ENCODE peak calls at places on chromosomes 16 and 17, in six cellular contexts. E is fibroblast of the aortic adventitia, J is IMR-90, F is neural progenitor cell, K is cardiac fibroblast, Q is MCF 10A. R is an unnamed sample.

GRCh38 chr16:19583665-19584300 is 28.3 kb downstream of the VPS35L start:
- DNase-seq in J (peak), Q (peak), F (peak), K (peak), E (peak), R (no peak)

GRCh38 chr16:57979006-57979585 is 8.2 kb upstream of the CNGB1 start:
- DNase-seq in Q (no peak), F (no peak), J (no peak), K (no peak), E (no peak), R (no peak)

GRCh38 chr16:25568991-25569390 is 122.8 kb upstream of the HS3ST4 start:
- DNase-seq in Q (peak), J (no peak), K (no peak), E (no peak), F (no peak), R (no peak)

GRCh38 chr16:50631249-50631984 is 49.7 kb downstream of the SNX20 start:
- DNase-seq in Q (no peak), J (no peak), F (no peak), E (no peak), K (no peak), R (no peak)

GRCh38 chr16:6827931-6828330 is 504.7 kb upstream of the RBFOX1 start:
- DNase-seq in Q (no peak), J (no peak), F (no peak), K (no peak), E (no peak), R (no peak)

GRCh38 chr16:89561195-89562026 is 929 bp downstream of the RPL13 start:
- DNase-seq in Q (no peak), E (no peak), K (no peak), F (no peak), J (no peak), R (no peak)

GRCh38 chr16:89319883-89320716 is 102.6 kb downstream of the ZNF778 start:
- DNase-seq in E (peak), K (peak), F (no peak), Q (peak), J (peak), R (no peak)

GRCh38 chr17:80511222-80512180 is 33.1 kb upstream of the RPTOR start:
- DNase-seq in F (peak), J (no peak), K (no peak), Q (no peak), E (no peak), R (no peak)

GRCh38 chr17:82384730-82385429 is 13.3 kb downstream of the UTS2R start:
- DNase-seq in K (no peak), Q (peak), E (peak), J (peak), F (no peak), R (no peak)

DNA sequence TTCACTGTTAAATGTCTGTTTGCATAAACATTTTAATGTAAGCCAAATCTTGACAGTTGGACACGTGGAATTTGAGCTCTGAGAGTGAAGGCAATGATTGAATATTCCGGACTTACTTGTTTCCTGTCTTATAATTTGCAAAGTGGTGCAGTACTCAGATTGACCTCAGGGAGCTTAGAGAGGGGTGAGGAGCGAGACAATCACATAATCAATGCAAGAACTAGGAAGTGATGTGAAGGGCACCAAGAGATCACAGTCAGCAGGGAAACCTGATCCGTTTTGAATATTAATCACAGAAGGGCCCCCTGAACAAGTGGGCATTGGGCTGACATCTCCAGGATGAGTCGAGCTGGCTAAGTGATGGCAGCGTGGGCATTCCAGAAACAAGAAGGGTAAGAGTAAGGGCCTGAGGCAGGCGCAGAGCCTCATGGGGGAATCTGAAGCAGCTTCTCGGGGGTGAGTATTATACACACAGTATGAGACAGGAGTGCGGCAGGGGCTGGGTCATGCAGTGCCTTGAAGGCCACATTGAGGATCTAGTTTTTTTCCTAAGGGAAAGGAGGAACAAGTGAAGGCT is 26.1 kb downstream of the TEX2 start:
- DNase-seq in E (no peak), J (no peak), K (no peak), Q (no peak), F (peak), R (no peak)
- TF ChIP-seq CTCF in E (peak), J (peak), K (no peak), Q (no peak), F (peak), R (peak)

GRCh38 chr16:81723098-81723723 is 55.9 kb upstream of the PLCG2 start:
- DNase-seq in K (peak), F (peak), J (peak), Q (peak), E (peak), R (peak)
- TF ChIP-seq CTCF in K (peak), F (peak), J (peak), Q (peak), E (peak), R (peak)

GRCh38 chr17:66192378-66192687 is 400 bp upstream of the CEP112 start:
- DNase-seq in K (no peak), F (no peak), J (no peak), E (no peak), Q (no peak), R (no peak)
- TF ChIP-seq CTCF in K (no peak), F (no peak), J (no peak), E (no peak), Q (no peak), R (no peak)

GRCh38 chr16:28218109-28218508 is 6.3 kb upstream of the XPO6 start:
- DNase-seq in J (peak), K (peak), F (peak), Q (peak), E (peak), R (peak)
- TF ChIP-seq CTCF in J (peak), K (peak), F (peak), Q (peak), E (peak), R (peak)

GRCh38 chr17:45451131-45451530 is 18.5 kb upstream of the ARHGAP27 start:
- DNase-seq in Q (no peak), J (no peak), F (no peak), E (no peak), K (no peak), R (no peak)
- TF ChIP-seq CTCF in Q (no peak), J (no peak), F (peak), E (no peak), K (peak), R (peak)

DNA sequence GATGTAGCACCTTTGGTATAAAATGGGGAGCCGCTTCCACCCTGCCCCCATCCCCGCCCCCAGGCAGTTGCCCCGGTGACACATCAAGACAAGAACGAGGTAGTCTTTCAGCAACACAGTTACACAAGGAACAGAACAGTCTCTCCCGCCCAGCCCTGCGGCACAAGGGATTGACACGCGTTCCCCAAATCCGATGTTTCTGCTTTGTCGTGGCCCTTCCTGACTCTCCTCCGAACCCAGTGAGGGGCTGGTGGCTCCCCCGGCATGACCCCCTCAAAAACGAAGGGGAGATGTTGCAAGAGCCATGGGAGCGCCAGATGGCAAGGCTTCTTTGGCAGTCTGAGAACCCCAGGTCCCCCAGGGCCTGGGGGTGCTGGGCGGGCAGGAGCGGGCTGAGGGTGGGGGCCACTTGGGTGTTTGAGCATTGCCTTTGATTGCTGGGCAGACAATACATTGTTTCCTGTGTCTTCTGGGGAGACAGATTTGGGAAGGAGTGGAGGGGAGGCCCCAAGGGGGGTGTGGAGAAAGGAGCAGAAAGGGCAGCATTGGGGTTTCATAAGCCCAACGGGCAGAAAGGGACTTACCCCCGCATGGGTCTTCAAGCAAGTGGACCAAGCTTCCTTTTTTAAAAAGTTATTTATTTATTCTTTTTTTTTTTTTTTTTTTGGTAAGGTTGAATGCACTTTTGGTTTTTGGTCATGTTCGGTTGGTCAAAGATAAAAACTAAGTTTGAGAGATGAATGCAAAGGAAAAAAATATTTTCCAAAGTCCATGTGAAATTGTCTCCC is 16.6 kb downstream of the COL1A1 start:
- DNase-seq in E (peak), J (peak), Q (peak), K (peak), F (peak), R (no peak)
- TF ChIP-seq CTCF in E (no peak), J (no peak), Q (no peak), K (no peak), F (no peak), R (no peak)

GRCh38 chr17:33292184-33292980 is 713 bp downstream of the ASIC2 start:
- DNase-seq in K (no peak), F (peak), J (peak), Q (no peak), E (peak), R (no peak)
- TF ChIP-seq CTCF in K (peak), F (peak), J (peak), Q (peak), E (peak), R (no peak)

DNA sequence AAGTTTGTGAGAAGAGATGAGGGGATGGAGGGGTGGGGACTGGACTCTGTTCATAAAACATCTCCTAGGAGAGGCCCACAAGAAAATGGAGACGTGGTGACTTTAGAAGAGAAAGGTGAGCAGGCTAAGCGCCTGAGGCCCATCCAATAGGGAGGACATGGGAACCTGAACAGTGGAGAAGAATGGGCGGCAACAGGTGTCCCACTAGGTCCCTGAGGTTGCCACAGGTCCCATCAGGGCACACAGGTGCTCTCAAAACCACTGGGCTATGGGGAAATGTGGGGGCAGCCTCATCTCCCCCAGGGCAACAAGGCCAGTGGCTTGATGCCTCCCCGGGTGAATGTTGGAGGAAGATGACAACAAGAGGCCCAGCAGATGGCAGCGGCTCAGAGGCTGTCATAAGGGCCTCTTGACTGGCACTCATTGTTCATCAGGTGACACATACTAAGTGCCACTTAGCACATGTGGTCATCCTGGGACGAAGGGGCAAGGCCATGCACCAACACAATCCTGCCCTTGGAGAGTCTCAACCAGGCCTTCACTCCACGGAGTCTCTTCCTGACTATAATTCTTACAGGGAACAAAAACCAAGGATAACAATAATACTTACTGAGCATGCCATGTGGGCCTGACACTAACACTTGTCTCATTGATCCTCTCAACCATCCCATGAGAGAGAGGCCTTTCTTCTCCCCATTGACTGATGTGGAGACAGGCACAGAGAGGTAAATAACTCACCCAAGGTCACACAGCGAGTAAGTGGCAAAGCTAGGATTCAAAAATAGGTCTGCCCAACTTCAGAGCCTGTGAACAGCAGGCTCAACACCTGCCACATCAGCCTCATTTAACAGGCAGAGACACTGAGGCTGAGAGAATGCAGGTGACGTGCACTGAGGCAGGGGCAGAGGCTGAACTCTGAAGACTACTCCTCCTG is 38.0 kb downstream of the CUEDC1 start:
- DNase-seq in K (no peak), J (no peak), F (no peak), Q (no peak), E (no peak), R (no peak)
- TF ChIP-seq CTCF in K (no peak), J (no peak), F (no peak), Q (no peak), E (no peak), R (no peak)

DNA sequence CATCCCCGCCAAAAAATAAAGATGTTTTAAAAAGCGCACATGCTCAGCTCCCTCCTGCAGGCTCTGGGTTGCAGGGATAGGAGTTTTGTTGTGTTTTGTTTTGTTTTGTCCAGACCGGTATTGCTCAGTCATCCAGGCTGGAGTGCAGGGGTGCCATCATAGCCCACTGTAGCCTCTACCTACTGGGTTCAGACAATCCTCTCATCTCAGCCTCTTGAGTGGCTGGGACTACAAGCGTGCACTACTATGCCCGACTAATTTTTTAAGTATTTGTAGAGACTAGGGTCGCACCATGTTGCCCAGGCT is 661 bp downstream of the WWOX start:
- DNase-seq in E (no peak), J (no peak), F (no peak), Q (no peak), K (no peak), R (no peak)
- TF ChIP-seq CTCF in E (no peak), J (no peak), F (no peak), Q (no peak), K (no peak), R (no peak)